ENCODE peak calls at places on chromosomes 1 and 21, in five cellular contexts. One of them, this sample, is unnamed.

GRCh38 chr1:163308811-163309210 is 12.9 kb upstream of the NUF2 start:
- DNase-seq in IMR-90: peak
- DNase-seq in A549: no peak
- DNase-seq in GM12878: no peak
- DNase-seq in SK-N-SH: no peak
- DNase-seq in this sample: no peak

GRCh38 chr1:228066416-228066815 is 16.1 kb upstream of the ARF1 start:
- DNase-seq in IMR-90: no peak
- DNase-seq in A549: no peak
- DNase-seq in SK-N-SH: no peak
- DNase-seq in GM12878: no peak
- DNase-seq in this sample: no peak

GRCh38 chr21:43317959-43318358 is 109.0 kb downstream of the SIK1 start:
- DNase-seq in IMR-90: no peak
- DNase-seq in A549: no peak
- DNase-seq in GM12878: no peak
- DNase-seq in SK-N-SH: no peak
- DNase-seq in this sample: peak

GRCh38 chr1:164611754-164612642 is 53.0 kb downstream of the PBX1 start:
- DNase-seq in GM12878: no peak
- DNase-seq in A549: peak
- DNase-seq in SK-N-SH: peak
- DNase-seq in IMR-90: peak
- DNase-seq in this sample: no peak

GRCh38 chr21:25456672-25457071 is 150.6 kb downstream of the MRPL39 start:
- DNase-seq in IMR-90: peak
- DNase-seq in SK-N-SH: no peak
- DNase-seq in A549: no peak
- DNase-seq in GM12878: peak
- DNase-seq in this sample: no peak

GRCh38 chr1:112995890-112996289 is 39.9 kb upstream of the SLC16A1 start:
- DNase-seq in GM12878: no peak
- DNase-seq in IMR-90: no peak
- DNase-seq in SK-N-SH: no peak
- DNase-seq in A549: no peak
- DNase-seq in this sample: no peak

GRCh38 chr1:110787328-110788071 is 85.4 kb upstream of the CD53 start:
- DNase-seq in A549: no peak
- DNase-seq in SK-N-SH: no peak
- DNase-seq in IMR-90: no peak
- DNase-seq in GM12878: peak
- DNase-seq in this sample: no peak

GRCh38 chr1:234915923-234916675 is 212.5 kb downstream of the TOMM20 start:
- DNase-seq in SK-N-SH: no peak
- DNase-seq in IMR-90: no peak
- DNase-seq in A549: no peak
- DNase-seq in GM12878: no peak
- DNase-seq in this sample: no peak

GRCh38 chr1:23772049-23772853 is 6.0 kb upstream of the PITHD1 start:
- DNase-seq in SK-N-SH: peak
- DNase-seq in IMR-90: peak
- DNase-seq in A549: peak
- DNase-seq in GM12878: peak
- DNase-seq in this sample: peak

GRCh38 chr21:26795866-26796329 is 49.3 kb downstream of the ADAMTS1 start:
- DNase-seq in IMR-90: peak
- DNase-seq in A549: peak
- DNase-seq in GM12878: no peak
- DNase-seq in SK-N-SH: peak
- DNase-seq in this sample: no peak

GRCh38 chr21:34614443-34614692 is 545 bp downstream of the RCAN1 start:
- DNase-seq in A549: no peak
- DNase-seq in IMR-90: no peak
- DNase-seq in SK-N-SH: no peak
- DNase-seq in GM12878: no peak
- DNase-seq in this sample: no peak

GRCh38 chr1:192445849-192446489 is 129.2 kb downstream of the RGS21 start:
- DNase-seq in IMR-90: peak
- DNase-seq in GM12878: no peak
- DNase-seq in SK-N-SH: no peak
- DNase-seq in A549: peak
- DNase-seq in this sample: peak

GRCh38 chr1:213122514-213122929 is 71.5 kb downstream of the RPS6KC1 start:
- DNase-seq in A549: peak
- DNase-seq in GM12878: no peak
- DNase-seq in SK-N-SH: peak
- DNase-seq in IMR-90: peak
- DNase-seq in this sample: peak

GRCh38 chr1:221440658-221441057 is 301.2 kb downstream of the DUSP10 start:
- DNase-seq in A549: no peak
- DNase-seq in IMR-90: no peak
- DNase-seq in GM12878: no peak
- DNase-seq in SK-N-SH: no peak
- DNase-seq in this sample: no peak

GRCh38 chr1:2232916-2233438 is 4.9 kb downstream of the SKI start:
- DNase-seq in A549: no peak
- DNase-seq in GM12878: no peak
- DNase-seq in IMR-90: no peak
- DNase-seq in SK-N-SH: no peak
- DNase-seq in this sample: no peak

DNA sequence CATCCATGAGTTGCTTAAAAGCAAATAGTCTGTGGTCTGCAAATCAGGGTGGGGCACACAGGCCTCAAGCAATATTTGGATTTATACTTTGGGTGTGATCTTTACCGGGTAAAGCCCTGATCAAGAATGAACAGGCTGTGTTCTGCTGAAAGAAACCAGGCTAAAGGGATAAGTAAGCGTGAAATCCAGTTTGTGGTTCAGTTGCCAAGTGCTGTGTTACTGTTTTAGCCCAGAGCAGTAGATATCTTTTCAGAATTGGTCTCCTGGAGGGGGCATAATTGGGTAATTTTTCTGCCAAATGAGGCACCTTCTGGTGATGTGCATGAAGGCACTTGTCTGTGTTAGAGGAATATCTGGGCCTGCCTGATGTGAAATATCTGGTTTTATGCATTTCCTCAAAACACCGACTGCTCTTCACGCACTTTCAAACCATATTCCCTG is 21.4 kb downstream of the AIM2 start:
- DNase-seq in GM12878: no peak
- DNase-seq in SK-N-SH: no peak
- DNase-seq in A549: no peak
- DNase-seq in IMR-90: no peak
- DNase-seq in this sample: no peak
- TF ChIP-seq RCOR1 in GM12878: no peak
- TF ChIP-seq RCOR1 in SK-N-SH: no peak
- TF ChIP-seq RCOR1 in A549: no peak
- TF ChIP-seq RCOR1 in IMR-90: no peak
- TF ChIP-seq RCOR1 in this sample: no peak

GRCh38 chr21:36115138-36115710 is 19.7 kb upstream of the CBR3 start:
- DNase-seq in IMR-90: no peak
- DNase-seq in GM12878: no peak
- DNase-seq in A549: no peak
- DNase-seq in SK-N-SH: no peak
- DNase-seq in this sample: no peak

GRCh38 chr21:36109868-36110267 is 25.0 kb upstream of the CBR3 start:
- DNase-seq in GM12878: no peak
- DNase-seq in A549: no peak
- DNase-seq in SK-N-SH: no peak
- DNase-seq in IMR-90: no peak
- DNase-seq in this sample: no peak

GRCh38 chr21:36117276-36117675 is 17.6 kb upstream of the CBR3 start:
- DNase-seq in A549: no peak
- DNase-seq in GM12878: no peak
- DNase-seq in SK-N-SH: no peak
- DNase-seq in IMR-90: no peak
- DNase-seq in this sample: no peak

GRCh38 chr21:36111238-36111637 is 23.6 kb upstream of the CBR3 start:
- DNase-seq in SK-N-SH: no peak
- DNase-seq in A549: no peak
- DNase-seq in IMR-90: no peak
- DNase-seq in GM12878: no peak
- DNase-seq in this sample: no peak

DNA sequence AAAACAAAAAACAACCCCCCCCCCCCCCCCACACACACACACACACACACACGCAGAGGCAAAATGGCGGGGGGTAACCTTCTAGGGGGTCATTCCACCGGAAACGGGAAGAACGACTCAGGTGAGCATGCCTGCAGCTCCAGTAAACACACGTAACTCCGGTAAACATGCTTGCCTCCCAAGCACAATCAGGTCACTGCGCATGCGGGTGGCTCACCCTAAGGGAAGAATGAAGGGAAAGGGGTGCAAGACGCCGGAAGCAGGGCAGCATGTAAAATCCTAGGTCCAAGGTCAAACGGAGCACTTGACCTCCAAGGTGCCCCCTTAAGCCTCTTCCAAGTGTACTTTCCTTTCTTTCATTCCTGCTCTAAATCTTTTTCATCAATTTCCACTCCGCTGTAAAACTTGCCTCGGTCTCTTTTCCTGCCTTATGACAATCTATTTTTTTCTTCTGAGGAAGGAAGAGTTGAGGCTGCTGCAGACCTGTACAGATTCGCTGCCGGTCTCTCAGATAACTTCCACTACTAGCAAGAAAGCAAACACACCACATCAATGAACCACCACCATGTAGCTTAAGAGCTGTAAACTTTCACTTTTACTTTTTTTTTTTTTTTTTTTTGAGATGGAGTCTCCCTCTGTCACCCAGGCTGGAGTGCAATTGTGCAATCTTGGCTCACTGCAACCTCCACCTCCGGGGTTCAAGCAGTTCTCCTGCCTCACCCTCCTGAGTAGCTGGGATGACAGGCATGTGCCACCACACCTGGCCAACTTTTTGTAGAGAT is 21.0 kb upstream of the CBR3 start:
- DNase-seq in A549: peak
- DNase-seq in GM12878: no peak
- DNase-seq in IMR-90: no peak
- DNase-seq in SK-N-SH: no peak
- DNase-seq in this sample: no peak
- TF ChIP-seq RCOR1 in A549: no peak
- TF ChIP-seq RCOR1 in GM12878: no peak
- TF ChIP-seq RCOR1 in IMR-90: no peak
- TF ChIP-seq RCOR1 in SK-N-SH: no peak
- TF ChIP-seq RCOR1 in this sample: no peak

GRCh38 chr21:45287438-45288391 is at the start of gene POFUT2:
- DNase-seq in IMR-90: peak
- DNase-seq in GM12878: peak
- DNase-seq in A549: peak
- DNase-seq in SK-N-SH: peak
- DNase-seq in this sample: peak
- TF ChIP-seq RCOR1 in IMR-90: no peak
- TF ChIP-seq RCOR1 in GM12878: no peak
- TF ChIP-seq RCOR1 in A549: no peak
- TF ChIP-seq RCOR1 in SK-N-SH: no peak
- TF ChIP-seq RCOR1 in this sample: no peak

GRCh38 chr1:233518344-233518743 is 95.6 kb upstream of the KCNK1 start:
- DNase-seq in GM12878: no peak
- DNase-seq in SK-N-SH: peak
- DNase-seq in IMR-90: no peak
- DNase-seq in A549: peak
- DNase-seq in this sample: peak
- TF ChIP-seq RCOR1 in GM12878: no peak
- TF ChIP-seq RCOR1 in SK-N-SH: no peak
- TF ChIP-seq RCOR1 in IMR-90: no peak
- TF ChIP-seq RCOR1 in A549: no peak
- TF ChIP-seq RCOR1 in this sample: no peak

GRCh38 chr1:231702804-231703203 is 76.2 kb downstream of the DISC1 start:
- DNase-seq in IMR-90: peak
- DNase-seq in GM12878: no peak
- DNase-seq in A549: no peak
- DNase-seq in SK-N-SH: no peak
- DNase-seq in this sample: no peak
- TF ChIP-seq RCOR1 in IMR-90: no peak
- TF ChIP-seq RCOR1 in GM12878: no peak
- TF ChIP-seq RCOR1 in A549: no peak
- TF ChIP-seq RCOR1 in SK-N-SH: no peak
- TF ChIP-seq RCOR1 in this sample: no peak

DNA sequence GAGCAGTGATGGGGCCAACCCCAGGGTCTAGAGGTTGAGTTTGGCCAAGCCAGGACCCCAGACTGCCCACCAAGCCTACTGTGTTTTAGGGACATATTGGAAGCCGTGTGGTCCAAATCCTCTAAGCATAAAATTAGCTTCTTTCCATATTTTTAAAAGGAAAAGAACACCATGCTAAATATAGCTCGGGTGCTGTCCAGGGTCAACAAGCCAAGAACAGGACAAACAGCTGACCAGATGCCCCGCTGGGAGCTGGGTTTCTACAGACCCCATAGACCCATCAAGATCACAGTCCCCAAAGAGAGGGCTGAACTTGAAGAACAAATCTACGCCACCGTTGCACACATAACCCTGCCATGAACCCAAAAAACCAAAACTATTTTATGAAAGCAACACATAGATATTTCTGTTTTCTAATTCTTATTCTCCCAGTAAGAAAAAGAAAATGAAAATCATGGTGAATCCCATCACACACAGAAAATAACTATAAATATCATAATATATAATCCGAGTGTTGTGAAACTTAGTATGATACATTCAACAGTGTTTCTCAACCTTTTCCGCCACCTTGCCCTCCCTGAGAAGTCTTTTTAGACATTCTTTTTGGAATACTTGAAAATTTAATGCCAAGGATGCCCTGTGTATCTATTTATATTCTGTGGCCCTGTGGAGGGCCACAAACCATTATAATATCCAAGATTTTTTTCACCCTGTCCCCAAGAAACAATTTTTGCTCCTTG is 36.2 kb upstream of the FHAD1 start:
- DNase-seq in SK-N-SH: no peak
- DNase-seq in A549: no peak
- DNase-seq in GM12878: no peak
- DNase-seq in IMR-90: no peak
- DNase-seq in this sample: no peak
- TF ChIP-seq RCOR1 in SK-N-SH: no peak
- TF ChIP-seq RCOR1 in A549: no peak
- TF ChIP-seq RCOR1 in GM12878: no peak
- TF ChIP-seq RCOR1 in IMR-90: no peak
- TF ChIP-seq RCOR1 in this sample: no peak

GRCh38 chr21:41933259-41934079 is 20.3 kb downstream of the C2CD2 start:
- DNase-seq in A549: no peak
- DNase-seq in GM12878: no peak
- DNase-seq in IMR-90: peak
- DNase-seq in SK-N-SH: peak
- DNase-seq in this sample: no peak
- TF ChIP-seq RCOR1 in A549: no peak
- TF ChIP-seq RCOR1 in GM12878: no peak
- TF ChIP-seq RCOR1 in IMR-90: no peak
- TF ChIP-seq RCOR1 in SK-N-SH: no peak
- TF ChIP-seq RCOR1 in this sample: no peak

GRCh38 chr1:51313961-51314777 is 16.2 kb downstream of the TTC39A start:
- DNase-seq in SK-N-SH: no peak
- DNase-seq in GM12878: no peak
- DNase-seq in A549: peak
- DNase-seq in IMR-90: peak
- DNase-seq in this sample: no peak
- TF ChIP-seq RCOR1 in SK-N-SH: no peak
- TF ChIP-seq RCOR1 in GM12878: no peak
- TF ChIP-seq RCOR1 in A549: no peak
- TF ChIP-seq RCOR1 in IMR-90: no peak
- TF ChIP-seq RCOR1 in this sample: no peak